ENCODE peak calls at places on chromosomes 3 and 15, in eight cellular contexts. S is stimulated activated CD4-positive, alpha-beta T cell treated with anti-CD3 and anti-CD28 coated beads, Interleukin-1b, Interleukin-23, amount 100 ng/mL, for 24 hours; Z is upper lobe of right lung; D is activated CD8-positive, alpha-beta memory T cell treated with anti-CD3 and anti-CD28 coated beads for 48 hours; F is adipocyte; M is stimulated activated CD8-positive, alpha-beta memory T cell treated with anti-CD3 and anti-CD28 coated beads, Interleukin-4, amount 100 ng/mL, for 48 hours; B is pons; T is GM20000. H is an unnamed sample.

GRCh38 chr3:15439476-15439875 is 12.1 kb downstream of the EAF1 start:
- DNase-seq in S (no peak), T (no peak), D (no peak), Z (no peak), B (no peak), M (no peak), F (no peak), H (no peak)

GRCh38 chr15:30962079-30962478 is 29.3 kb downstream of the MTMR10 start:
- DNase-seq in M (no peak), T (no peak), B (no peak), Z (no peak), F (no peak), D (no peak), S (no peak), H (no peak)

GRCh38 chr3:134545818-134546217 is 60.0 kb downstream of the CEP63 start:
- DNase-seq in Z (no peak), M (no peak), F (no peak), T (no peak), D (no peak), S (no peak), B (no peak), H (no peak)

GRCh38 chr3:151900460-151900859 is 27.0 kb downstream of the SUCNR1 start:
- DNase-seq in T (no peak), S (no peak), B (no peak), F (no peak), Z (no peak), M (no peak), D (no peak), H (no peak)

GRCh38 chr3:152879790-152880174 is 44.9 kb downstream of the P2RY1 start:
- DNase-seq in M (no peak), F (no peak), S (no peak), Z (no peak), D (no peak), T (no peak), B (no peak), H (no peak)

GRCh38 chr3:99751649-99752048 is 66.0 kb upstream of the CMSS1 start:
- DNase-seq in T (no peak), F (peak; percentile 69), D (no peak), S (no peak), B (no peak), Z (no peak), M (no peak), H (no peak)

GRCh38 chr3:46208167-46208704 is at the start of gene CCR1:
- DNase-seq in Z (peak; percentile 79), M (peak; percentile 75), B (peak; percentile 89), F (peak; percentile 34), D (peak; percentile 48), S (no peak), T (peak; percentile 58), H (no peak)

GRCh38 chr3:79843180-79843579 is 75.4 kb upstream of the ROBO1 start:
- DNase-seq in D (no peak), T (no peak), S (no peak), Z (no peak), M (no peak), B (no peak), F (no peak), H (no peak)

GRCh38 chr3:182935803-182936202 is 44.5 kb downstream of the DCUN1D1 start:
- DNase-seq in T (no peak), Z (no peak), D (no peak), S (no peak), B (no peak), M (no peak), F (no peak), H (no peak)

GRCh38 chr15:73852507-73852906 is 20.9 kb upstream of the TBC1D21 start:
- DNase-seq in M (no peak), B (no peak), F (no peak), D (no peak), S (no peak), T (no peak), Z (no peak), H (no peak)

GRCh38 chr3:2098398-2099027 is at the start of gene CNTN4:
- DNase-seq in T (peak; percentile 47), M (peak; percentile 30), B (peak; percentile 13), D (no peak), Z (peak; percentile 92), F (peak; percentile 1), S (no peak), H (no peak)

GRCh38 chr3:134058728-134059601 is 29.2 kb upstream of the SLCO2A1 start:
- DNase-seq in F (no peak), S (no peak), T (no peak), D (no peak), Z (no peak), M (no peak), B (no peak), H (peak; percentile 73)

GRCh38 chr3:157201648-157202278 is 41.8 kb upstream of the CCNL1 start:
- DNase-seq in M (no peak), F (peak; percentile 75), S (no peak), Z (no peak), D (no peak), T (peak; percentile 54), B (peak; percentile 75), H (no peak)

GRCh38 chr3:13673207-13673606 is 124.3 kb downstream of the FBLN2 start:
- DNase-seq in D (no peak), Z (no peak), T (no peak), S (no peak), M (no peak), B (no peak), F (no peak), H (no peak)